ENCODE peak calls at places on chromosome 21, in five cellular contexts. U, A, Z, N and G are unnamed samples.
A peak's percentile ranks its signal among the peaks of the same experiment; 100 is the strongest.

GRCh38 chr21:26085882-26086281 is 84.7 kb downstream of the APP start:
- DNase-seq in U (no peak), Z (no peak), N (no peak), A (no peak), G (no peak)

GRCh38 chr21:39503138-39503762 is 51.5 kb downstream of the SH3BGR start:
- DNase-seq in N (no peak), A (no peak), Z (no peak), U (no peak), G (no peak)

GRCh38 chr21:27561116-27561515 is 594.2 kb upstream of the ADAMTS5 start:
- DNase-seq in U (no peak), A (no peak), N (no peak), Z (no peak), G (no peak)

GRCh38 chr21:17388226-17388625 is 124.6 kb upstream of the CXADR start:
- DNase-seq in Z (no peak), U (peak; percentile 13), A (no peak), N (no peak), G (no peak)

GRCh38 chr21:37338671-37339526 is 27.7 kb upstream of the DYRK1A start:
- DNase-seq in U (no peak), N (peak; percentile 93), A (no peak), Z (peak; percentile 80), G (no peak)

GRCh38 chr21:32090961-32091360 is 187.9 kb downstream of the MIS18A start:
- DNase-seq in Z (no peak), N (no peak), U (no peak), A (no peak), G (no peak)

GRCh38 chr21:31593161-31593560 is 66.3 kb upstream of the SOD1 start:
- DNase-seq in N (no peak), Z (no peak), U (no peak), A (no peak), G (no peak)

GRCh38 chr21:45162809-45163208 is 88.4 kb downstream of the ADARB1 start:
- DNase-seq in Z (no peak), U (no peak), N (no peak), A (no peak), G (no peak)

GRCh38 chr21:41876928-41877652 is 2.1 kb downstream of the PRDM15 start:
- DNase-seq in N (no peak), U (no peak), A (no peak), Z (no peak), G (no peak)

GRCh38 chr21:31720330-31720729 is 11.6 kb downstream of the SCAF4 start:
- DNase-seq in Z (no peak), A (no peak), U (no peak), N (no peak), G (no peak)

GRCh38 chr21:21003701-21004100 is 5.5 kb downstream of the NCAM2 start:
- DNase-seq in N (no peak), Z (peak; percentile 53), A (no peak), U (no peak), G (no peak)

GRCh38 chr21:38027901-38028300 is 111.6 kb upstream of the KCNJ6 start:
- DNase-seq in A (no peak), U (no peak), N (peak; percentile 12), Z (peak; percentile 52), G (no peak)

GRCh38 chr21:42836767-42837301 is 42.5 kb downstream of the WDR4 start:
- DNase-seq in U (no peak), A (no peak), N (no peak), Z (no peak), G (no peak)

GRCh38 chr21:24375201-24375600 is 1232.1 kb downstream of the MRPL39 start:
- DNase-seq in Z (peak; percentile 36), U (no peak), N (no peak), A (no peak), G (peak; percentile 13)

GRCh38 chr21:17523007-17523451 is 10.2 kb downstream of the CXADR start:
- DNase-seq in A (no peak), U (no peak), N (no peak), Z (no peak), G (no peak)

GRCh38 chr21:45313682-45314081 is 26.0 kb upstream of the POFUT2 start:
- DNase-seq in U (no peak), A (no peak), Z (no peak), N (no peak), G (no peak)

GRCh38 chr21:45380566-45380965 is 24.4 kb upstream of the COL18A1 start:
- DNase-seq in Z (no peak), U (no peak), N (no peak), A (no peak), G (no peak)

GRCh38 chr21:32257952-32258785 is 20.7 kb downstream of the MIS18A start:
- DNase-seq in U (peak; percentile 85), Z (peak; percentile 73), A (peak; percentile 2), N (peak; percentile 71), G (peak; percentile 74)

GRCh38 chr21:16408280-16408669 is 678.5 kb downstream of the USP25 start:
- DNase-seq in A (no peak), Z (no peak), U (no peak), N (no peak), G (no peak)

GRCh38 chr21:35394634-35395369 is 345.7 kb upstream of the RUNX1 start:
- DNase-seq in U (no peak), Z (peak; percentile 26), N (no peak), A (no peak), G (no peak)

GRCh38 chr21:41957991-41958766 is 4.4 kb upstream of the C2CD2 start:
- DNase-seq in U (peak; percentile 30), N (peak; percentile 92), Z (peak; percentile 94), A (no peak), G (peak; percentile 49)